ENCODE peak calls at places on chromosomes 13 and 19, in four cellular contexts. V is GM12891, P is GM12878, N is K562. C is an unnamed sample.

GRCh38 chr13:41546372-41547252 is 89.3 kb downstream of the RGCC start:
- DNase-seq in V (no peak), P (no peak), N (no peak), C (no peak)

GRCh38 chr19:17490411-17490810 is 20.1 kb downstream of the SLC27A1 start:
- DNase-seq in V (no peak), P (no peak), N (no peak), C (no peak)

GRCh38 chr13:46656786-46657185 is 103.8 kb downstream of the LRCH1 start:
- DNase-seq in V (no peak), P (no peak), N (no peak), C (no peak)

GRCh38 chr13:52010890-52011689 is at the start of gene ATP7B:
- DNase-seq in V (peak), P (no peak), N (peak), C (no peak)

GRCh38 chr13:20828540-20829364 is 55.0 kb upstream of the EEF1AKMT1 start:
- DNase-seq in V (no peak), P (peak), N (peak), C (no peak)

GRCh38 chr19:55322495-55322894 is 2.6 kb downstream of the TMEM150B start:
- DNase-seq in V (no peak), P (no peak), N (no peak), C (no peak)

GRCh38 chr19:11152318-11153062 is 3.1 kb downstream of the SPC24 start:
- DNase-seq in V (no peak), P (no peak), N (no peak), C (no peak)

GRCh38 chr19:37953576-37954303 is 46.7 kb downstream of the SIPA1L3 start:
- DNase-seq in V (no peak), P (no peak), N (no peak), C (no peak)

GRCh38 chr19:49295208-49295880 is 29.6 kb downstream of the SLC6A16 start:
- DNase-seq in V (no peak), P (no peak), N (no peak), C (no peak)

GRCh38 chr13:102779426-102780159 is 6.0 kb upstream of the TEX30 start:
- DNase-seq in V (no peak), P (no peak), N (no peak), C (no peak)

GRCh38 chr13:49584771-49585182 is 581 bp downstream of the RCBTB1 start:
- DNase-seq in V (no peak), P (no peak), N (peak), C (no peak)

GRCh38 chr13:39767791-39768564 is 112.5 kb downstream of the COG6 start:
- DNase-seq in V (no peak), P (no peak), N (no peak), C (no peak)

GRCh38 chr19:16587031-16588023 is 15.1 kb upstream of the SLC35E1 start:
- DNase-seq in V (no peak), P (peak), N (no peak), C (peak)

GRCh38 chr13:91241249-91241648 is 106.2 kb upstream of the MIR17HG start:
- DNase-seq in V (no peak), P (no peak), N (no peak), C (no peak)

GRCh38 chr13:98658131-98658530 is 81.2 kb upstream of the STK24 start:
- DNase-seq in V (no peak), P (no peak), N (peak), C (no peak)

GRCh38 chr19:51692065-51692915 is 840 bp upstream of the SPACA6 start:
- DNase-seq in V (no peak), P (no peak), N (peak), C (no peak)

GRCh38 chr13:75554981-75555380 is 5.4 kb downstream of the UCHL3 start:
- DNase-seq in V (no peak), P (no peak), N (no peak), C (no peak)
- TF ChIP-seq SPI1 in V (no peak), P (no peak), N (no peak), C (no peak)

DNA sequence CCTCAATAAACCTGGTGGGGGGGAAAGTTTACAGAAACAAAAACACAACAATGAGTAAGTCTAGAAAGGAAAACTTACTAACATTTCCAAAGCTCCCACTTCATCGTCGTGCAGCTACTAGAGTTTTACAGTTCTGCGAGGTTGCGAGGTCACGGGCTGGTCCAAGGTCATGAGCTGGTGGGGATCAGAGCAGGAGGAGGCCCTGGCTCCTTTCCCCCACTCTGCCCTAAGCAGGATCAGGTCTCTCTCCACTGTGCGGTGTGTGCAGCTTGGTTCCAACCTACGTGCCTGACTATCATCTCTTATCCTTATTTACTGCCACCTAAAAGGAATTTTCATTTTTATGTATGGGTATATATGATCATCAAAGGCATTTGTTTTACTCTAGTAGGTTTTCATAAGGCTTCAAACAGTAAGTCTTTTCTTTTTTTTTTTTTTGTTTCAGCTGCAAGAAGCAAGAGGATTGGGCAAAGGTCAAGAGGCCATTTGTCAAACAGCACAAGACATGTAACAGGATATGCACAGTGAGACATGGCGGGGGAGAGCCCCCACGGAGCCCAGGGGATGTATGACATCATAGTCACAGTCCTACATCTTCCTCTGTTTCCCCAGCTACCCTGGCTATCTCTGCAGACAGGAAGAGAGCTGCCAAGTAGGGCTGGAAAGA is 76.6 kb upstream of the POMP start:
- DNase-seq in V (peak), P (no peak), N (peak), C (no peak)
- TF ChIP-seq SPI1 in V (no peak), P (no peak), N (no peak), C (no peak)

DNA sequence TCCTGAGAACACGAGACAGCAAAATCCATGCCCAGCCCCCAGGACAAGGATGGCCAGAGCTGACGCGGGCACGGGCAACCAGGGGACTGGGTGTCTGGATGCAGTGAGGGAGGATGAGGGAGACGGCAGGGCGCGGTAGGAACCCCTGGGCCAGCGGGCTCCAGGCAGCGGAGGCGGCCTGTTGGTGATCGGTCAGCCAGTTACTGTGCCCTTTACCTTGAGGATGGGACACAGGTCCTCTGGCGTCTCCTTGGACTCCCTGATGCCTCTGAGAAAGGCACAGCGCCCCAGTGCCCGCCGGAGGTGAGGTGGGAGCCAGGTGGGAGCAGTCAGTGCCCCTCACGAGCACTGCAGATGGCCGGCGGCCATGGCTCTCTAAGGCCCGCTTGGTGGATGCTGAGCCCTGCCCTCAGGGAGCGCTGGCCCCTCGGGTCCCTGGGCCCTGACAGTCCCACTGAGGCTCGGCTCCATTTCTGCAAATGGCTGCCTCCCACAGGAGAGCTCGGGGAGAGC is 31.2 kb downstream of the C13orf46 start:
- DNase-seq in V (no peak), P (no peak), N (no peak), C (no peak)
- TF ChIP-seq SPI1 in V (no peak), P (no peak), N (no peak), C (no peak)

GRCh38 chr19:1465191-1466016 is 13.6 kb downstream of the C19orf25 start:
- DNase-seq in V (no peak), P (no peak), N (no peak), C (no peak)
- TF ChIP-seq SPI1 in V (no peak), P (no peak), N (no peak), C (no peak)

GRCh38 chr13:31767175-31767900 is 28.0 kb downstream of the RXFP2 start:
- DNase-seq in V (no peak), P (no peak), N (no peak), C (peak)
- TF ChIP-seq SPI1 in V (no peak), P (no peak), N (no peak), C (no peak)

GRCh38 chr19:40055832-40056504 is at the start of gene ZNF780B:
- DNase-seq in V (peak), P (peak), N (peak), C (peak)
- TF ChIP-seq SPI1 in V (peak), P (peak), N (peak), C (peak)

GRCh38 chr13:37647038-37647650 is 48.6 kb upstream of the POSTN start:
- DNase-seq in V (no peak), P (no peak), N (no peak), C (no peak)
- TF ChIP-seq SPI1 in V (no peak), P (no peak), N (no peak), C (no peak)

GRCh38 chr13:33676700-33677048 is 141.3 kb upstream of the RFC3 start:
- DNase-seq in V (no peak), P (no peak), N (no peak), C (peak)
- TF ChIP-seq SPI1 in V (peak), P (no peak), N (no peak), C (peak)

GRCh38 chr13:21879263-21879914 is 208.5 kb downstream of the FGF9 start:
- DNase-seq in V (no peak), P (no peak), N (no peak), C (no peak)
- TF ChIP-seq SPI1 in V (no peak), P (no peak), N (no peak), C (no peak)

GRCh38 chr13:112703935-112704633 is 14.2 kb downstream of the ATP11A start:
- DNase-seq in V (no peak), P (no peak), N (peak), C (no peak)
- TF ChIP-seq SPI1 in V (no peak), P (no peak), N (no peak), C (no peak)

C was measured in HL-60.